ENCODE peak calls at places on chromosomes 12 and 14, in nine cellular contexts. One of them, this sample, is unnamed.

GRCh38 chr12:103524238-103524875 is 28.6 kb upstream of the C12orf42 start:
- DNase-seq in heart right ventricle: no peak
- DNase-seq in GM12878: no peak
- DNase-seq in right atrium auricular region: no peak
- DNase-seq in tibial artery: no peak
- DNase-seq in upper lobe of left lung: no peak
- DNase-seq in body of pancreas: no peak
- DNase-seq in esophagus squamous epithelium: no peak
- DNase-seq in ovary: no peak
- DNase-seq in this sample: no peak

GRCh38 chr12:111211910-111212757 is 156.8 kb downstream of the PHETA1 start:
- DNase-seq in esophagus squamous epithelium: no peak
- DNase-seq in ovary: no peak
- DNase-seq in GM12878: no peak
- DNase-seq in tibial artery: no peak
- DNase-seq in upper lobe of left lung: no peak
- DNase-seq in heart right ventricle: no peak
- DNase-seq in body of pancreas: no peak
- DNase-seq in right atrium auricular region: no peak
- DNase-seq in this sample: no peak

GRCh38 chr14:104688505-104688754 is 988 bp upstream of the INF2 start:
- DNase-seq in upper lobe of left lung: no peak
- DNase-seq in esophagus squamous epithelium: no peak
- DNase-seq in heart right ventricle: no peak
- DNase-seq in tibial artery: no peak
- DNase-seq in ovary: no peak
- DNase-seq in right atrium auricular region: no peak
- DNase-seq in GM12878: no peak
- DNase-seq in body of pancreas: no peak
- DNase-seq in this sample: no peak

GRCh38 chr12:75908961-75909699 is 122.4 kb downstream of the PHLDA1 start:
- DNase-seq in upper lobe of left lung: peak; percentile 37
- DNase-seq in tibial artery: peak; percentile 71
- DNase-seq in esophagus squamous epithelium: no peak
- DNase-seq in right atrium auricular region: peak; percentile 62
- DNase-seq in heart right ventricle: peak; percentile 85
- DNase-seq in body of pancreas: peak; percentile 84
- DNase-seq in ovary: peak; percentile 69
- DNase-seq in GM12878: no peak
- DNase-seq in this sample: peak; percentile 58

GRCh38 chr12:39043425-39043824 is 138.0 kb upstream of the CPNE8 start:
- DNase-seq in esophagus squamous epithelium: no peak
- DNase-seq in upper lobe of left lung: no peak
- DNase-seq in body of pancreas: no peak
- DNase-seq in tibial artery: no peak
- DNase-seq in GM12878: no peak
- DNase-seq in heart right ventricle: no peak
- DNase-seq in right atrium auricular region: no peak
- DNase-seq in ovary: no peak
- DNase-seq in this sample: no peak

GRCh38 chr14:104826197-104826857 is 25.4 kb downstream of the ZBTB42 start:
- DNase-seq in heart right ventricle: peak; percentile 90
- DNase-seq in body of pancreas: peak; percentile 90
- DNase-seq in upper lobe of left lung: peak; percentile 92
- DNase-seq in esophagus squamous epithelium: peak; percentile 46
- DNase-seq in tibial artery: peak; percentile 92
- DNase-seq in right atrium auricular region: peak; percentile 81
- DNase-seq in GM12878: no peak
- DNase-seq in ovary: peak; percentile 97
- DNase-seq in this sample: peak; percentile 98

GRCh38 chr14:101824339-101824727 is 62.8 kb downstream of the PPP2R5C start:
- DNase-seq in body of pancreas: no peak
- DNase-seq in upper lobe of left lung: no peak
- DNase-seq in esophagus squamous epithelium: no peak
- DNase-seq in tibial artery: no peak
- DNase-seq in ovary: no peak
- DNase-seq in GM12878: no peak
- DNase-seq in right atrium auricular region: no peak
- DNase-seq in heart right ventricle: no peak
- DNase-seq in this sample: no peak

GRCh38 chr14:54781080-54781479 is 121.5 kb downstream of the GCH1 start:
- DNase-seq in tibial artery: no peak
- DNase-seq in right atrium auricular region: no peak
- DNase-seq in heart right ventricle: no peak
- DNase-seq in esophagus squamous epithelium: no peak
- DNase-seq in body of pancreas: no peak
- DNase-seq in GM12878: no peak
- DNase-seq in upper lobe of left lung: no peak
- DNase-seq in ovary: no peak
- DNase-seq in this sample: no peak

GRCh38 chr12:104213952-104214351 is 1.6 kb upstream of the TXNRD1 start:
- DNase-seq in GM12878: no peak
- DNase-seq in body of pancreas: no peak
- DNase-seq in upper lobe of left lung: no peak
- DNase-seq in heart right ventricle: no peak
- DNase-seq in right atrium auricular region: no peak
- DNase-seq in ovary: no peak
- DNase-seq in esophagus squamous epithelium: no peak
- DNase-seq in tibial artery: no peak
- DNase-seq in this sample: no peak

GRCh38 chr12:124852329-124852831 is 11.3 kb downstream of the SCARB1 start:
- DNase-seq in tibial artery: peak; percentile 78
- DNase-seq in body of pancreas: peak; percentile 38
- DNase-seq in right atrium auricular region: no peak
- DNase-seq in GM12878: no peak
- DNase-seq in esophagus squamous epithelium: no peak
- DNase-seq in ovary: peak; percentile 61
- DNase-seq in heart right ventricle: no peak
- DNase-seq in upper lobe of left lung: peak; percentile 77
- DNase-seq in this sample: peak; percentile 87

GRCh38 chr12:132393245-132393795 is 63.9 kb upstream of the GALNT9 start:
- DNase-seq in right atrium auricular region: no peak
- DNase-seq in GM12878: no peak
- DNase-seq in upper lobe of left lung: no peak
- DNase-seq in body of pancreas: no peak
- DNase-seq in heart right ventricle: no peak
- DNase-seq in ovary: no peak
- DNase-seq in tibial artery: peak; percentile 54
- DNase-seq in esophagus squamous epithelium: no peak
- DNase-seq in this sample: peak; percentile 38

GRCh38 chr14:50020799-50021198 is 95.6 kb downstream of the VCPKMT start:
- DNase-seq in upper lobe of left lung: no peak
- DNase-seq in body of pancreas: no peak
- DNase-seq in GM12878: no peak
- DNase-seq in tibial artery: no peak
- DNase-seq in heart right ventricle: no peak
- DNase-seq in ovary: no peak
- DNase-seq in right atrium auricular region: no peak
- DNase-seq in esophagus squamous epithelium: no peak
- DNase-seq in this sample: no peak

GRCh38 chr12:57460457-57461325 is 1.1 kb downstream of the GLI1 start:
- DNase-seq in tibial artery: no peak
- DNase-seq in right atrium auricular region: no peak
- DNase-seq in ovary: peak; percentile 57
- DNase-seq in heart right ventricle: no peak
- DNase-seq in upper lobe of left lung: no peak
- DNase-seq in esophagus squamous epithelium: no peak
- DNase-seq in body of pancreas: peak; percentile 29
- DNase-seq in GM12878: no peak
- DNase-seq in this sample: no peak

GRCh38 chr14:99313234-99313633 is 41.2 kb upstream of the BCL11B start:
- DNase-seq in heart right ventricle: no peak
- DNase-seq in GM12878: no peak
- DNase-seq in ovary: no peak
- DNase-seq in tibial artery: no peak
- DNase-seq in body of pancreas: no peak
- DNase-seq in right atrium auricular region: no peak
- DNase-seq in esophagus squamous epithelium: no peak
- DNase-seq in upper lobe of left lung: no peak
- DNase-seq in this sample: no peak

GRCh38 chr12:6435941-6436715 is 8.6 kb upstream of the CD27 start:
- DNase-seq in upper lobe of left lung: no peak
- DNase-seq in right atrium auricular region: no peak
- DNase-seq in body of pancreas: peak; percentile 0
- DNase-seq in tibial artery: peak; percentile 24
- DNase-seq in heart right ventricle: no peak
- DNase-seq in esophagus squamous epithelium: no peak
- DNase-seq in ovary: no peak
- DNase-seq in GM12878: no peak
- DNase-seq in this sample: no peak
- H3K4me1 ChIP-seq in upper lobe of left lung: peaks cover 5% of the 10 kb centered on the region
- H3K4me1 ChIP-seq in right atrium auricular region: peaks cover 4% of the 10 kb centered on the region
- H3K4me1 ChIP-seq in body of pancreas: no peaks in the 10 kb centered on the region
- H3K4me1 ChIP-seq in tibial artery: peaks cover 3% of the 10 kb centered on the region
- H3K4me1 ChIP-seq in heart right ventricle: peaks cover under 1% of the 10 kb centered on the region
- H3K4me1 ChIP-seq in esophagus squamous epithelium: peaks cover 2% of the 10 kb centered on the region
- H3K4me1 ChIP-seq in ovary: no peaks in the 10 kb centered on the region
- H3K4me1 ChIP-seq in GM12878: peaks cover 42% of the 10 kb centered on the region
- H3K4me1 ChIP-seq in this sample: no peaks in the 10 kb centered on the region

DNA sequence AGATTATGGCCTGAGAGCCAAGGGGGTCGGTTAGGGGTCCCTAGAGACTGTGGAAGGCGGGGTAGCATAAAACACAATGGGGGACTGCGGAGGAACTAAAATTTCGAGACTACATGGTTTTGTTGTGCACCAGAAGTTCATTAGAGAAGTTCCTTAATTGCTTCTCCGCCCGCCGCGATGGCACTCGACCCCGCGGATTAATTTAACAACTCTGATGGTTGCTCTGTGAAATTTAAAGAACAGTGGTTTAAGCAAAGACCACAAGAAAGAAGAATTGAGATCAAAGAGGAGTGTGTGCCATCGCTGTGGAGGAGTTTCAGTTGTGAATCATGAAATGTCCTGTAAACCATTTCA is 1.4 kb upstream of the CCDC88C start:
- DNase-seq in esophagus squamous epithelium: no peak
- DNase-seq in upper lobe of left lung: no peak
- DNase-seq in body of pancreas: no peak
- DNase-seq in ovary: no peak
- DNase-seq in tibial artery: no peak
- DNase-seq in GM12878: no peak
- DNase-seq in heart right ventricle: no peak
- DNase-seq in right atrium auricular region: no peak
- DNase-seq in this sample: no peak
- H3K4me3 ChIP-seq in esophagus squamous epithelium: peak overlapping the region; percentile 90
- H3K4me3 ChIP-seq in upper lobe of left lung: peak overlapping the region; percentile 83
- H3K4me3 ChIP-seq in body of pancreas: no peak overlapping the region
- H3K4me3 ChIP-seq in ovary: peak overlapping the region; percentile 44
- H3K4me3 ChIP-seq in tibial artery: peak overlapping the region; percentile 41
- H3K4me3 ChIP-seq in GM12878: no peak overlapping the region
- H3K4me3 ChIP-seq in heart right ventricle: no peak overlapping the region
- H3K4me3 ChIP-seq in right atrium auricular region: no peak overlapping the region
- H3K4me3 ChIP-seq in this sample: no peak overlapping the region

GRCh38 chr14:33696165-33696564 is 254.7 kb downstream of the EGLN3 start:
- DNase-seq in GM12878: no peak
- DNase-seq in upper lobe of left lung: no peak
- DNase-seq in tibial artery: no peak
- DNase-seq in ovary: no peak
- DNase-seq in body of pancreas: no peak
- DNase-seq in esophagus squamous epithelium: no peak
- DNase-seq in right atrium auricular region: no peak
- DNase-seq in heart right ventricle: no peak
- DNase-seq in this sample: no peak
- H3K27ac ChIP-seq in GM12878: no peak overlapping the region
- H3K27ac ChIP-seq in upper lobe of left lung: no peak overlapping the region
- H3K27ac ChIP-seq in tibial artery: no peak overlapping the region
- H3K27ac ChIP-seq in ovary: no peak overlapping the region
- H3K27ac ChIP-seq in body of pancreas: no peak overlapping the region
- H3K27ac ChIP-seq in esophagus squamous epithelium: no peak overlapping the region
- H3K27ac ChIP-seq in right atrium auricular region: no peak overlapping the region
- H3K27ac ChIP-seq in heart right ventricle: no peak overlapping the region
- H3K27ac ChIP-seq in this sample: no peak overlapping the region

DNA sequence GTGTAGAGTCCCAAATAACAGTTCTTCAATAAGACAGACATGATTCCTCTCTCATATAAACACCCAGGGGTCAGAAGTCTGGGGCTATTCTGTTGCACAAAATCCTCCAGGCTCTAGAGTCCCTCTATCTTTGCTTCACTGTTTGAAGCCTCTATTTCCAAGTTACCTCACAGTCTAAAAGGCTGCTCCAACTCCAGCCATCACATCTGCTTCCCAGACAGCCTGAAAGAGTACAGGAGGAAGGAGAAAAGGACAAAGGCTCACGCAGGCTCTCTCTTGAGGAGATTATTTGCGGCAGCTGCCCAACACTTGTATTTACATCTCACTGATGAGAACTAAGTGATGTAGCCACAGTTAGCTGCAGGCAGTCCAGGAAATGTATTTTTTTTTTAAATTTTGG is 6.4 kb downstream of the PAPLN start:
- DNase-seq in tibial artery: no peak
- DNase-seq in GM12878: no peak
- DNase-seq in right atrium auricular region: no peak
- DNase-seq in body of pancreas: no peak
- DNase-seq in heart right ventricle: no peak
- DNase-seq in upper lobe of left lung: no peak
- DNase-seq in esophagus squamous epithelium: no peak
- DNase-seq in ovary: no peak
- DNase-seq in this sample: no peak
- H3K4me1 ChIP-seq in tibial artery: peaks cover 33% of the 10 kb centered on the region
- H3K4me1 ChIP-seq in GM12878: peaks cover 59% of the 10 kb centered on the region
- H3K4me1 ChIP-seq in right atrium auricular region: peaks cover 30% of the 10 kb centered on the region
- H3K4me1 ChIP-seq in body of pancreas: peaks cover 21% of the 10 kb centered on the region
- H3K4me1 ChIP-seq in heart right ventricle: peaks cover 29% of the 10 kb centered on the region
- H3K4me1 ChIP-seq in upper lobe of left lung: peaks cover 34% of the 10 kb centered on the region
- H3K4me1 ChIP-seq in esophagus squamous epithelium: peaks cover 40% of the 10 kb centered on the region
- H3K4me1 ChIP-seq in ovary: peaks cover 14% of the 10 kb centered on the region
- H3K4me1 ChIP-seq in this sample: no peaks in the 10 kb centered on the region

GRCh38 chr12:50505945-50506344 is 1.2 kb downstream of the DIP2B start:
- DNase-seq in right atrium auricular region: no peak
- DNase-seq in esophagus squamous epithelium: no peak
- DNase-seq in heart right ventricle: no peak
- DNase-seq in upper lobe of left lung: peak; percentile 58
- DNase-seq in ovary: no peak
- DNase-seq in tibial artery: no peak
- DNase-seq in GM12878: no peak
- DNase-seq in body of pancreas: peak; percentile 23
- DNase-seq in this sample: no peak
- H3K4me3 ChIP-seq in right atrium auricular region: peak overlapping the region; percentile 90
- H3K4me3 ChIP-seq in esophagus squamous epithelium: peak overlapping the region; percentile 98
- H3K4me3 ChIP-seq in heart right ventricle: peak overlapping the region; percentile 71
- H3K4me3 ChIP-seq in upper lobe of left lung: peak overlapping the region; percentile 93
- H3K4me3 ChIP-seq in ovary: peak overlapping the region; percentile 55
- H3K4me3 ChIP-seq in tibial artery: peak overlapping the region; percentile 94
- H3K4me3 ChIP-seq in GM12878: peak overlapping the region; percentile 96
- H3K4me3 ChIP-seq in body of pancreas: peak overlapping the region; percentile 90
- H3K4me3 ChIP-seq in this sample: peak overlapping the region; percentile 61

GRCh38 chr14:24952851-24953666 is 96.9 kb downstream of the STXBP6 start:
- DNase-seq in upper lobe of left lung: no peak
- DNase-seq in ovary: no peak
- DNase-seq in GM12878: no peak
- DNase-seq in tibial artery: no peak
- DNase-seq in esophagus squamous epithelium: no peak
- DNase-seq in heart right ventricle: no peak
- DNase-seq in right atrium auricular region: no peak
- DNase-seq in body of pancreas: no peak
- DNase-seq in this sample: no peak
- H3K27ac ChIP-seq in upper lobe of left lung: no peak overlapping the region
- H3K27ac ChIP-seq in ovary: no peak overlapping the region
- H3K27ac ChIP-seq in GM12878: no peak overlapping the region
- H3K27ac ChIP-seq in tibial artery: no peak overlapping the region
- H3K27ac ChIP-seq in esophagus squamous epithelium: no peak overlapping the region
- H3K27ac ChIP-seq in heart right ventricle: peak overlapping the region; percentile 50
- H3K27ac ChIP-seq in right atrium auricular region: no peak overlapping the region
- H3K27ac ChIP-seq in body of pancreas: no peak overlapping the region
- H3K27ac ChIP-seq in this sample: no peak overlapping the region

This sample was measured in aorta.